ENCODE peak calls at places on chromosome 11, in four cellular contexts. One of them, this sample, is unnamed. For H3K9me3, the result is how much of the 10 kb centered on the place peaks cover.

GRCh38 chr11:118838905-118839553 is 44.7 kb upstream of the CXCR5 start:
- DNase-seq in mammary epithelial cell: no peak
- DNase-seq in fibroblast of lung: no peak
- DNase-seq in astrocyte: no peak
- DNase-seq in this sample: no peak

GRCh38 chr11:17760102-17761029 is 25.8 kb downstream of the KCNC1 start:
- DNase-seq in fibroblast of lung: peak
- DNase-seq in astrocyte: peak
- DNase-seq in mammary epithelial cell: peak
- DNase-seq in this sample: peak

GRCh38 chr11:78476066-78476465 is 58.4 kb upstream of the GAB2 start:
- DNase-seq in fibroblast of lung: no peak
- DNase-seq in mammary epithelial cell: peak
- DNase-seq in astrocyte: no peak
- DNase-seq in this sample: no peak

GRCh38 chr11:44016546-44017442 is 31.0 kb upstream of the ACCSL start:
- DNase-seq in astrocyte: no peak
- DNase-seq in mammary epithelial cell: no peak
- DNase-seq in fibroblast of lung: no peak
- DNase-seq in this sample: no peak

GRCh38 chr11:124194696-124195418 is 11.7 kb downstream of the OR10D3 start:
- DNase-seq in mammary epithelial cell: peak
- DNase-seq in astrocyte: peak
- DNase-seq in fibroblast of lung: peak
- DNase-seq in this sample: peak

GRCh38 chr11:96234866-96235441 is 108.0 kb downstream of the MAML2 start:
- DNase-seq in mammary epithelial cell: no peak
- DNase-seq in astrocyte: no peak
- DNase-seq in fibroblast of lung: no peak
- DNase-seq in this sample: no peak

GRCh38 chr11:85406841-85407240 is 220.3 kb downstream of the DLG2 start:
- DNase-seq in mammary epithelial cell: no peak
- DNase-seq in fibroblast of lung: no peak
- DNase-seq in astrocyte: no peak
- DNase-seq in this sample: no peak

GRCh38 chr11:17907046-17907445 is 105.8 kb downstream of the SERGEF start:
- DNase-seq in astrocyte: no peak
- DNase-seq in mammary epithelial cell: no peak
- DNase-seq in fibroblast of lung: no peak
- DNase-seq in this sample: no peak

GRCh38 chr11:11324090-11324489 is 29.0 kb downstream of the CSNK2A3 start:
- DNase-seq in fibroblast of lung: no peak
- DNase-seq in mammary epithelial cell: peak
- DNase-seq in astrocyte: no peak
- DNase-seq in this sample: no peak

GRCh38 chr11:96309001-96309642 is 33.9 kb downstream of the MAML2 start:
- DNase-seq in mammary epithelial cell: peak
- DNase-seq in astrocyte: peak
- DNase-seq in fibroblast of lung: peak
- DNase-seq in this sample: no peak

GRCh38 chr11:103585401-103585800 is 451.0 kb upstream of the DDI1 start:
- DNase-seq in astrocyte: no peak
- DNase-seq in fibroblast of lung: no peak
- DNase-seq in mammary epithelial cell: no peak
- DNase-seq in this sample: no peak

GRCh38 chr11:77779935-77780334 is 40.6 kb downstream of the RSF1 start:
- DNase-seq in fibroblast of lung: peak
- DNase-seq in astrocyte: peak
- DNase-seq in mammary epithelial cell: peak
- DNase-seq in this sample: peak

GRCh38 chr11:121451178-121451981 is 734 bp upstream of the SORL1 start:
- DNase-seq in fibroblast of lung: no peak
- DNase-seq in astrocyte: no peak
- DNase-seq in mammary epithelial cell: no peak
- DNase-seq in this sample: no peak

GRCh38 chr11:44817207-44817944 is 90.6 kb downstream of the TSPAN18 start:
- DNase-seq in mammary epithelial cell: no peak
- DNase-seq in fibroblast of lung: peak
- DNase-seq in astrocyte: peak
- DNase-seq in this sample: no peak

GRCh38 chr11:92269021-92269420 is 44.4 kb downstream of the FAT3 start:
- DNase-seq in astrocyte: peak
- DNase-seq in mammary epithelial cell: peak
- DNase-seq in fibroblast of lung: peak
- DNase-seq in this sample: peak

GRCh38 chr11:93740031-93740801 is 1.1 kb downstream of the TAF1D start:
- DNase-seq in fibroblast of lung: peak
- DNase-seq in mammary epithelial cell: peak
- DNase-seq in astrocyte: peak
- DNase-seq in this sample: no peak

GRCh38 chr11:16001899-16002426 is 354.4 kb downstream of the SOX6 start:
- DNase-seq in astrocyte: peak
- DNase-seq in fibroblast of lung: peak
- DNase-seq in mammary epithelial cell: peak
- DNase-seq in this sample: no peak

GRCh38 chr11:68306636-68307035 is 5.8 kb upstream of the LRP5 start:
- DNase-seq in fibroblast of lung: no peak
- DNase-seq in astrocyte: no peak
- DNase-seq in mammary epithelial cell: no peak
- DNase-seq in this sample: no peak

GRCh38 chr11:68302256-68303054 is 9.9 kb upstream of the LRP5 start:
- DNase-seq in fibroblast of lung: peak
- DNase-seq in mammary epithelial cell: peak
- DNase-seq in astrocyte: peak
- DNase-seq in this sample: no peak

GRCh38 chr11:68300076-68300830 is 12.1 kb upstream of the LRP5 start:
- DNase-seq in astrocyte: no peak
- DNase-seq in fibroblast of lung: no peak
- DNase-seq in mammary epithelial cell: no peak
- DNase-seq in this sample: no peak

GRCh38 chr11:68303982-68304780 is 8.2 kb upstream of the LRP5 start:
- DNase-seq in fibroblast of lung: no peak
- DNase-seq in mammary epithelial cell: no peak
- DNase-seq in astrocyte: no peak
- DNase-seq in this sample: no peak

DNA sequence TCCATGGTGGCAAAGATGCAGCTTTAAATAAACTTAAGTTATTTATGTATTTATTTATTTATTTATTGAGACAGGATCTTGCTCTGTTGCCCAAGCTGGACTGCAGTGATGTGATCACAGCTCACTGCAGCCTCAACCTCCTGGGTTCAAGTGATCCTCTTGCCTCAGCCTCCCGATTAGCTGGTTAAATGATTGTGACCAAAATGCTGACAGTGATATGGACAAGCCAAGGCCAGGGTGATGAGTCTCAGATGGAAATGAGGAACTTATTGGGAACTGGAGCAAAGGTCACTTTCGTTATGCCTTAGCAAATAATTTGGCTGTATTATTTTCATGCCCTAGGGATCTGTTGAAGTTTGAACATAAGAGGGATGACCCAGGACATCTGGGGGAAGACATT is 9.3 kb upstream of the LRP5 start:
- DNase-seq in mammary epithelial cell: no peak
- DNase-seq in fibroblast of lung: no peak
- DNase-seq in astrocyte: no peak
- DNase-seq in this sample: no peak
- H3K9me3 ChIP-seq in mammary epithelial cell: under half
- H3K9me3 ChIP-seq in fibroblast of lung: under half
- H3K9me3 ChIP-seq in astrocyte: under half
- H3K9me3 ChIP-seq in this sample: under half

GRCh38 chr11:64644348-64645242 is 53.6 kb downstream of the SLC22A12 start:
- DNase-seq in mammary epithelial cell: no peak
- DNase-seq in astrocyte: no peak
- DNase-seq in fibroblast of lung: no peak
- DNase-seq in this sample: no peak
- TF ChIP-seq CTCF in mammary epithelial cell: peak
- TF ChIP-seq CTCF in astrocyte: no peak
- TF ChIP-seq CTCF in fibroblast of lung: no peak
- TF ChIP-seq CTCF in this sample: no peak

DNA sequence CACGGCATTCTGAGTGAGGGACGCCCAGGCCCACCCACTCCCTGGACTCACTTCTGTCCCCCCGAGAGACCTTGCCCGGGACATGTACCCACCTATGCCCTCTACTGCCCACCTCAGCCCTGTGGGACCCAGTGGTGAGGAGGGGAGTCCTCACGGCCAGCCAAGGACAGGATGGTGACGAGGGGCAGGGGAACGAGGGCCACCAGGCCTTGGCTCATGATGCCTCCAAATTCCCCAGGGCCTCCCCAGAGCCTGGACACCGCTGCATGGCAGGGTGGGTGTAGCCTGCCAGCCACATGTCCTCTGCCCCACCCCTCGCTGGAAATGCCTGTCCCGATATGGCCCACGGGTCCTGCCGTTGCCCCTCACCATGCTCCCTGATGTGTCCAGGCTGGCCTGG is 26.1 kb downstream of the TSPAN4 start:
- DNase-seq in astrocyte: no peak
- DNase-seq in mammary epithelial cell: no peak
- DNase-seq in fibroblast of lung: no peak
- DNase-seq in this sample: no peak
- H3K9me3 ChIP-seq in astrocyte: under half
- H3K9me3 ChIP-seq in mammary epithelial cell: under half
- H3K9me3 ChIP-seq in fibroblast of lung: under half
- H3K9me3 ChIP-seq in this sample: under half

DNA sequence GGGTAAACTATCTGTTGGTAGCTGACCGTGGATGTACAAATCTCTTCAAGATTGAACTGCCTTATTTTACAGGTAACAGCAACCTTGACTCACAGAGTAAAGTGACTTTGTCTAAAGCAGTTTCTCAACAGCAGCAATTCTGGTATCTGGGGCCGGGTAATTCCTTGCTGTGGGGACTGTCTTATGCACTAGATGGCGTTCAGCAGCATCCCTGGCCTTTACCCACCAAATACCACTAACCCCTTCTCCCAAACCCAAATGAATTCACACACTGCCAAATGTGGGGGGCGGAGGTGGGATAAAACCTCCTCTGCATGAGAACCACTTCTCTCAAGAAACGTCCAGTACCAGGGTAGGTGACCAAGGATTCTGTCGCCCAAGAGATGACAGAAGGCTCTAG is 1.7 kb upstream of the INCENP start:
- DNase-seq in astrocyte: no peak
- DNase-seq in fibroblast of lung: no peak
- DNase-seq in mammary epithelial cell: no peak
- DNase-seq in this sample: no peak
- TF ChIP-seq CTCF in astrocyte: peak
- TF ChIP-seq CTCF in fibroblast of lung: peak
- TF ChIP-seq CTCF in mammary epithelial cell: peak
- TF ChIP-seq CTCF in this sample: peak

GRCh38 chr11:134535029-134536025 is 123.3 kb upstream of the B3GAT1 start:
- DNase-seq in astrocyte: no peak
- DNase-seq in mammary epithelial cell: no peak
- DNase-seq in fibroblast of lung: no peak
- DNase-seq in this sample: no peak

GRCh38 chr11:134536677-134537076 is 124.6 kb upstream of the B3GAT1 start:
- DNase-seq in astrocyte: no peak
- DNase-seq in fibroblast of lung: no peak
- DNase-seq in mammary epithelial cell: no peak
- DNase-seq in this sample: no peak

GRCh38 chr11:134537941-134538340 is 125.9 kb upstream of the B3GAT1 start:
- DNase-seq in mammary epithelial cell: no peak
- DNase-seq in fibroblast of lung: no peak
- DNase-seq in astrocyte: no peak
- DNase-seq in this sample: no peak

GRCh38 chr11:134537296-134537695 is 125.3 kb upstream of the B3GAT1 start:
- DNase-seq in fibroblast of lung: no peak
- DNase-seq in astrocyte: no peak
- DNase-seq in mammary epithelial cell: no peak
- DNase-seq in this sample: no peak

DNA sequence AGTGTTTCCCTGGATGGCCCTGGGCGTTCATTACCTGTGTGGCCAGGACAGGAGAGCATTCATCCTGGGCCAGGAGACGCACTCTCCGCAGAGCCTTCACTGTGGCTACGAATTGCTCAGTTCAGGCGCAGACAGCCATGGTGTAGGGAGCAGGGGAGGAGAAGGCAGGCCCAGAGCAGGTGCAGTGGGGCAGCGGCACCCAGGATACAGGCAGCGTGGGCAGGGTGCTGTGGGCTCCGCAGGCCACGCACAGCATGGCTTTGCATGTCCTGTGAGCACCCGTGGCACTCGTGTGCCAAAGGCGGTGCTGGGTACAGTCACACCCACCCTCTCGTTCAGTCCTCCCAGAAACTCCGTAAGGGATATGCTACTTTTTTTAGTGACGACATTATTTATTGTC is 124.2 kb upstream of the B3GAT1 start:
- DNase-seq in fibroblast of lung: no peak
- DNase-seq in astrocyte: no peak
- DNase-seq in mammary epithelial cell: no peak
- DNase-seq in this sample: no peak
- H3K9me3 ChIP-seq in fibroblast of lung: under half
- H3K9me3 ChIP-seq in astrocyte: under half
- H3K9me3 ChIP-seq in mammary epithelial cell: under half
- H3K9me3 ChIP-seq in this sample: under half

GRCh38 chr11:111512296-111513239 is at the start of gene BTG4:
- DNase-seq in mammary epithelial cell: no peak
- DNase-seq in astrocyte: no peak
- DNase-seq in fibroblast of lung: peak
- DNase-seq in this sample: no peak

GRCh38 chr11:111513240-111513605 is 1.0 kb upstream of the BTG4 start:
- DNase-seq in fibroblast of lung: no peak
- DNase-seq in astrocyte: no peak
- DNase-seq in mammary epithelial cell: peak
- DNase-seq in this sample: no peak

GRCh38 chr11:111510311-111510710 is 1.9 kb downstream of the BTG4 start:
- DNase-seq in mammary epithelial cell: peak
- DNase-seq in astrocyte: no peak
- DNase-seq in fibroblast of lung: peak
- DNase-seq in this sample: no peak

GRCh38 chr11:111515591-111515990 is 1.0 kb downstream of the HOATZ start:
- DNase-seq in astrocyte: no peak
- DNase-seq in mammary epithelial cell: no peak
- DNase-seq in fibroblast of lung: no peak
- DNase-seq in this sample: no peak

GRCh38 chr11:111514216-111515031 is at the start of gene HOATZ:
- DNase-seq in mammary epithelial cell: no peak
- DNase-seq in fibroblast of lung: peak
- DNase-seq in astrocyte: no peak
- DNase-seq in this sample: no peak
- TF ChIP-seq CTCF in mammary epithelial cell: no peak
- TF ChIP-seq CTCF in fibroblast of lung: peak
- TF ChIP-seq CTCF in astrocyte: peak
- TF ChIP-seq CTCF in this sample: peak

GRCh38 chr11:625636-626319 is 1.0 kb upstream of the CDHR5 start:
- DNase-seq in fibroblast of lung: no peak
- DNase-seq in mammary epithelial cell: no peak
- DNase-seq in astrocyte: no peak
- DNase-seq in this sample: no peak
- H3K9me3 ChIP-seq in fibroblast of lung: under half
- H3K9me3 ChIP-seq in mammary epithelial cell: under half
- H3K9me3 ChIP-seq in astrocyte: under half
- H3K9me3 ChIP-seq in this sample: under half

DNA sequence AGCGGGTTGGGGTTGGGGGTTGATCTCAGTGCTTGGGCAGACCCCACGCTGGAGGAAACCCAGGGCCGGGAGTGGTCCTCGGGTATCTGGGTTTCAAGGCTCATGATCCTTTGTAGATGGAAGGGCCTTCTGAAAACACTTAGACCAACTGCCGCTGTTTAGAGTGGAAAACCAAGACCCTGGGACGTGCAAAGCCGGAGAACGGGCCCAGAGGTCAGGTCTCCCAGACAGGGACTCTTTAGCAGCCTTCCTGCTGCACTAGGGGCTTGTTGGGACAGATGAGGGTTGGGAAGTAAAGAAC is 622 bp downstream of the AIP start:
- DNase-seq in astrocyte: no peak
- DNase-seq in fibroblast of lung: no peak
- DNase-seq in mammary epithelial cell: no peak
- DNase-seq in this sample: no peak
- TF ChIP-seq CTCF in astrocyte: no peak
- TF ChIP-seq CTCF in fibroblast of lung: no peak
- TF ChIP-seq CTCF in mammary epithelial cell: no peak
- TF ChIP-seq CTCF in this sample: no peak

This sample was measured in Panc1.